ENCODE peak calls at places on chromosome 15, in seven cellular contexts. One of them, this sample, is unnamed.

GRCh38 chr15:57806003-57806402 is 99.5 kb downstream of the POLR2M start:
- DNase-seq in ELF-1: no peak
- DNase-seq in H7: no peak
- DNase-seq in activated gamma-delta T cell treated with anti-CD3 and anti-CD28 coated beads, Interleukin-2, amount 50 U/mL, for 16 hours: no peak
- DNase-seq in left cardiac atrium: no peak
- DNase-seq in HuH-7: no peak
- DNase-seq in tibial artery: no peak
- DNase-seq in this sample: no peak

GRCh38 chr15:39287322-39288195 is 293.3 kb upstream of the THBS1 start:
- DNase-seq in left cardiac atrium: no peak
- DNase-seq in activated gamma-delta T cell treated with anti-CD3 and anti-CD28 coated beads, Interleukin-2, amount 50 U/mL, for 16 hours: no peak
- DNase-seq in tibial artery: no peak
- DNase-seq in H7: no peak
- DNase-seq in ELF-1: no peak
- DNase-seq in HuH-7: no peak
- DNase-seq in this sample: no peak

GRCh38 chr15:89576417-89576773 is 1.1 kb downstream of the TICRR start:
- DNase-seq in ELF-1: no peak
- DNase-seq in tibial artery: no peak
- DNase-seq in H7: no peak
- DNase-seq in left cardiac atrium: no peak
- DNase-seq in activated gamma-delta T cell treated with anti-CD3 and anti-CD28 coated beads, Interleukin-2, amount 50 U/mL, for 16 hours: no peak
- DNase-seq in HuH-7: no peak
- DNase-seq in this sample: no peak

GRCh38 chr15:69468241-69469121 is 15.9 kb downstream of the RPLP1 start:
- DNase-seq in activated gamma-delta T cell treated with anti-CD3 and anti-CD28 coated beads, Interleukin-2, amount 50 U/mL, for 16 hours: peak
- DNase-seq in left cardiac atrium: no peak
- DNase-seq in tibial artery: peak
- DNase-seq in H7: no peak
- DNase-seq in ELF-1: peak
- DNase-seq in HuH-7: no peak
- DNase-seq in this sample: no peak

GRCh38 chr15:60871731-60872130 is 357.4 kb downstream of the RORA start:
- DNase-seq in HuH-7: no peak
- DNase-seq in left cardiac atrium: no peak
- DNase-seq in H7: no peak
- DNase-seq in tibial artery: no peak
- DNase-seq in activated gamma-delta T cell treated with anti-CD3 and anti-CD28 coated beads, Interleukin-2, amount 50 U/mL, for 16 hours: no peak
- DNase-seq in ELF-1: no peak
- DNase-seq in this sample: no peak

GRCh38 chr15:81113204-81113657 is 20.8 kb upstream of the CFAP161 start:
- DNase-seq in activated gamma-delta T cell treated with anti-CD3 and anti-CD28 coated beads, Interleukin-2, amount 50 U/mL, for 16 hours: no peak
- DNase-seq in HuH-7: no peak
- DNase-seq in H7: no peak
- DNase-seq in ELF-1: no peak
- DNase-seq in tibial artery: no peak
- DNase-seq in left cardiac atrium: no peak
- DNase-seq in this sample: no peak

GRCh38 chr15:20659265-20659664 is 117.7 kb upstream of the GOLGA6L6 start:
- DNase-seq in H7: no peak
- DNase-seq in left cardiac atrium: no peak
- DNase-seq in tibial artery: no peak
- DNase-seq in HuH-7: no peak
- DNase-seq in activated gamma-delta T cell treated with anti-CD3 and anti-CD28 coated beads, Interleukin-2, amount 50 U/mL, for 16 hours: no peak
- DNase-seq in ELF-1: no peak
- DNase-seq in this sample: no peak

GRCh38 chr15:51499379-51499976 is 123.1 kb downstream of the DMXL2 start:
- DNase-seq in tibial artery: no peak
- DNase-seq in activated gamma-delta T cell treated with anti-CD3 and anti-CD28 coated beads, Interleukin-2, amount 50 U/mL, for 16 hours: no peak
- DNase-seq in HuH-7: peak
- DNase-seq in left cardiac atrium: no peak
- DNase-seq in ELF-1: no peak
- DNase-seq in H7: peak
- DNase-seq in this sample: no peak

GRCh38 chr15:66138882-66139281 is 114.7 kb downstream of the MEGF11 start:
- DNase-seq in activated gamma-delta T cell treated with anti-CD3 and anti-CD28 coated beads, Interleukin-2, amount 50 U/mL, for 16 hours: no peak
- DNase-seq in tibial artery: no peak
- DNase-seq in HuH-7: no peak
- DNase-seq in left cardiac atrium: no peak
- DNase-seq in ELF-1: no peak
- DNase-seq in H7: no peak
- DNase-seq in this sample: no peak

GRCh38 chr15:96896766-96897165 is 566.3 kb downstream of the NR2F2 start:
- DNase-seq in HuH-7: no peak
- DNase-seq in H7: no peak
- DNase-seq in activated gamma-delta T cell treated with anti-CD3 and anti-CD28 coated beads, Interleukin-2, amount 50 U/mL, for 16 hours: no peak
- DNase-seq in ELF-1: no peak
- DNase-seq in tibial artery: no peak
- DNase-seq in left cardiac atrium: no peak
- DNase-seq in this sample: no peak

GRCh38 chr15:68298882-68299381 is 21.4 kb downstream of the FEM1B start:
- DNase-seq in ELF-1: no peak
- DNase-seq in HuH-7: peak
- DNase-seq in tibial artery: peak
- DNase-seq in left cardiac atrium: no peak
- DNase-seq in H7: no peak
- DNase-seq in activated gamma-delta T cell treated with anti-CD3 and anti-CD28 coated beads, Interleukin-2, amount 50 U/mL, for 16 hours: no peak
- DNase-seq in this sample: no peak

GRCh38 chr15:66841953-66842681 is 140.1 kb downstream of the SMAD6 start:
- DNase-seq in activated gamma-delta T cell treated with anti-CD3 and anti-CD28 coated beads, Interleukin-2, amount 50 U/mL, for 16 hours: no peak
- DNase-seq in left cardiac atrium: peak
- DNase-seq in tibial artery: peak
- DNase-seq in H7: peak
- DNase-seq in HuH-7: peak
- DNase-seq in ELF-1: peak
- DNase-seq in this sample: peak

GRCh38 chr15:62505761-62506160 is 340.7 kb upstream of the C2CD4B start:
- DNase-seq in H7: no peak
- DNase-seq in ELF-1: no peak
- DNase-seq in HuH-7: no peak
- DNase-seq in left cardiac atrium: no peak
- DNase-seq in activated gamma-delta T cell treated with anti-CD3 and anti-CD28 coated beads, Interleukin-2, amount 50 U/mL, for 16 hours: no peak
- DNase-seq in tibial artery: no peak
- DNase-seq in this sample: no peak

GRCh38 chr15:60773893-60774292 is 295.0 kb upstream of the ICE2 start:
- DNase-seq in H7: no peak
- DNase-seq in activated gamma-delta T cell treated with anti-CD3 and anti-CD28 coated beads, Interleukin-2, amount 50 U/mL, for 16 hours: no peak
- DNase-seq in ELF-1: no peak
- DNase-seq in tibial artery: no peak
- DNase-seq in HuH-7: no peak
- DNase-seq in left cardiac atrium: no peak
- DNase-seq in this sample: no peak

GRCh38 chr15:89553632-89554031 is 21.6 kb upstream of the TICRR start:
- DNase-seq in activated gamma-delta T cell treated with anti-CD3 and anti-CD28 coated beads, Interleukin-2, amount 50 U/mL, for 16 hours: no peak
- DNase-seq in left cardiac atrium: no peak
- DNase-seq in HuH-7: no peak
- DNase-seq in ELF-1: no peak
- DNase-seq in tibial artery: no peak
- DNase-seq in H7: no peak
- DNase-seq in this sample: no peak

GRCh38 chr15:35618260-35619188 is 72.6 kb upstream of the DPH6 start:
- DNase-seq in HuH-7: no peak
- DNase-seq in activated gamma-delta T cell treated with anti-CD3 and anti-CD28 coated beads, Interleukin-2, amount 50 U/mL, for 16 hours: no peak
- DNase-seq in tibial artery: no peak
- DNase-seq in H7: no peak
- DNase-seq in ELF-1: no peak
- DNase-seq in left cardiac atrium: no peak
- DNase-seq in this sample: no peak

GRCh38 chr15:55742498-55742926 is 440 bp downstream of the PRTG start:
- DNase-seq in left cardiac atrium: no peak
- DNase-seq in tibial artery: no peak
- DNase-seq in H7: no peak
- DNase-seq in HuH-7: peak
- DNase-seq in activated gamma-delta T cell treated with anti-CD3 and anti-CD28 coated beads, Interleukin-2, amount 50 U/mL, for 16 hours: no peak
- DNase-seq in ELF-1: peak
- DNase-seq in this sample: no peak

GRCh38 chr15:91257755-91258435 is 157.8 kb downstream of the SV2B start:
- DNase-seq in ELF-1: no peak
- DNase-seq in H7: no peak
- DNase-seq in left cardiac atrium: no peak
- DNase-seq in HuH-7: no peak
- DNase-seq in tibial artery: no peak
- DNase-seq in activated gamma-delta T cell treated with anti-CD3 and anti-CD28 coated beads, Interleukin-2, amount 50 U/mL, for 16 hours: no peak
- DNase-seq in this sample: no peak

GRCh38 chr15:56047354-56047753 is 53.9 kb upstream of the NEDD4 start:
- DNase-seq in left cardiac atrium: no peak
- DNase-seq in activated gamma-delta T cell treated with anti-CD3 and anti-CD28 coated beads, Interleukin-2, amount 50 U/mL, for 16 hours: no peak
- DNase-seq in ELF-1: no peak
- DNase-seq in H7: no peak
- DNase-seq in tibial artery: no peak
- DNase-seq in HuH-7: no peak
- DNase-seq in this sample: no peak

GRCh38 chr15:68691667-68692066 is 112.9 kb downstream of the CORO2B start:
- DNase-seq in activated gamma-delta T cell treated with anti-CD3 and anti-CD28 coated beads, Interleukin-2, amount 50 U/mL, for 16 hours: no peak
- DNase-seq in left cardiac atrium: no peak
- DNase-seq in tibial artery: no peak
- DNase-seq in HuH-7: no peak
- DNase-seq in ELF-1: peak
- DNase-seq in H7: no peak
- DNase-seq in this sample: no peak

GRCh38 chr15:23074684-23075083 is 35.3 kb upstream of the TUBGCP5 start:
- DNase-seq in activated gamma-delta T cell treated with anti-CD3 and anti-CD28 coated beads, Interleukin-2, amount 50 U/mL, for 16 hours: no peak
- DNase-seq in HuH-7: no peak
- DNase-seq in left cardiac atrium: no peak
- DNase-seq in H7: no peak
- DNase-seq in tibial artery: no peak
- DNase-seq in ELF-1: no peak
- DNase-seq in this sample: no peak

GRCh38 chr15:72058590-72058989 is 59.4 kb downstream of the MYO9A start:
- DNase-seq in activated gamma-delta T cell treated with anti-CD3 and anti-CD28 coated beads, Interleukin-2, amount 50 U/mL, for 16 hours: no peak
- DNase-seq in left cardiac atrium: no peak
- DNase-seq in H7: no peak
- DNase-seq in tibial artery: no peak
- DNase-seq in ELF-1: no peak
- DNase-seq in HuH-7: no peak
- DNase-seq in this sample: no peak

GRCh38 chr15:27382296-27382695 is 411.3 kb downstream of the GABRG3 start:
- DNase-seq in left cardiac atrium: no peak
- DNase-seq in ELF-1: peak
- DNase-seq in HuH-7: no peak
- DNase-seq in H7: no peak
- DNase-seq in activated gamma-delta T cell treated with anti-CD3 and anti-CD28 coated beads, Interleukin-2, amount 50 U/mL, for 16 hours: no peak
- DNase-seq in tibial artery: no peak
- DNase-seq in this sample: no peak

GRCh38 chr15:40104865-40105516 is 3.7 kb downstream of the BMF start:
- DNase-seq in left cardiac atrium: peak
- DNase-seq in H7: peak
- DNase-seq in activated gamma-delta T cell treated with anti-CD3 and anti-CD28 coated beads, Interleukin-2, amount 50 U/mL, for 16 hours: peak
- DNase-seq in HuH-7: peak
- DNase-seq in ELF-1: peak
- DNase-seq in tibial artery: peak
- DNase-seq in this sample: peak

GRCh38 chr15:75145027-75145841 is 56.4 kb upstream of the C15orf39 start:
- DNase-seq in H7: no peak
- DNase-seq in activated gamma-delta T cell treated with anti-CD3 and anti-CD28 coated beads, Interleukin-2, amount 50 U/mL, for 16 hours: no peak
- DNase-seq in HuH-7: no peak
- DNase-seq in tibial artery: no peak
- DNase-seq in left cardiac atrium: no peak
- DNase-seq in ELF-1: no peak
- DNase-seq in this sample: no peak

GRCh38 chr15:62462721-62463120 is 297.6 kb upstream of the C2CD4B start:
- DNase-seq in H7: no peak
- DNase-seq in left cardiac atrium: no peak
- DNase-seq in tibial artery: peak
- DNase-seq in ELF-1: no peak
- DNase-seq in HuH-7: no peak
- DNase-seq in activated gamma-delta T cell treated with anti-CD3 and anti-CD28 coated beads, Interleukin-2, amount 50 U/mL, for 16 hours: no peak
- DNase-seq in this sample: no peak

GRCh38 chr15:95498956-95499355 is 831.5 kb upstream of the NR2F2 start:
- DNase-seq in ELF-1: no peak
- DNase-seq in left cardiac atrium: no peak
- DNase-seq in H7: no peak
- DNase-seq in activated gamma-delta T cell treated with anti-CD3 and anti-CD28 coated beads, Interleukin-2, amount 50 U/mL, for 16 hours: no peak
- DNase-seq in tibial artery: no peak
- DNase-seq in HuH-7: no peak
- DNase-seq in this sample: no peak

GRCh38 chr15:95170587-95171380 is 939.4 kb downstream of the MCTP2 start:
- DNase-seq in activated gamma-delta T cell treated with anti-CD3 and anti-CD28 coated beads, Interleukin-2, amount 50 U/mL, for 16 hours: no peak
- DNase-seq in left cardiac atrium: no peak
- DNase-seq in HuH-7: peak
- DNase-seq in ELF-1: no peak
- DNase-seq in H7: no peak
- DNase-seq in tibial artery: no peak
- DNase-seq in this sample: no peak

GRCh38 chr15:69451951-69452701 is 492 bp upstream of the RPLP1 start:
- DNase-seq in activated gamma-delta T cell treated with anti-CD3 and anti-CD28 coated beads, Interleukin-2, amount 50 U/mL, for 16 hours: no peak
- DNase-seq in H7: no peak
- DNase-seq in ELF-1: no peak
- DNase-seq in tibial artery: no peak
- DNase-seq in HuH-7: peak
- DNase-seq in left cardiac atrium: no peak
- DNase-seq in this sample: no peak

GRCh38 chr15:95845862-95846515 is 484.5 kb upstream of the NR2F2 start:
- DNase-seq in activated gamma-delta T cell treated with anti-CD3 and anti-CD28 coated beads, Interleukin-2, amount 50 U/mL, for 16 hours: no peak
- DNase-seq in ELF-1: peak
- DNase-seq in tibial artery: peak
- DNase-seq in HuH-7: peak
- DNase-seq in H7: no peak
- DNase-seq in left cardiac atrium: peak
- DNase-seq in this sample: no peak

GRCh38 chr15:62509395-62509973 is 344.4 kb upstream of the C2CD4B start:
- DNase-seq in activated gamma-delta T cell treated with anti-CD3 and anti-CD28 coated beads, Interleukin-2, amount 50 U/mL, for 16 hours: no peak
- DNase-seq in H7: peak
- DNase-seq in HuH-7: no peak
- DNase-seq in ELF-1: peak
- DNase-seq in tibial artery: no peak
- DNase-seq in left cardiac atrium: no peak
- DNase-seq in this sample: no peak

GRCh38 chr15:53658827-53659226 is 100.6 kb downstream of the WDR72 start:
- DNase-seq in H7: no peak
- DNase-seq in ELF-1: no peak
- DNase-seq in left cardiac atrium: no peak
- DNase-seq in activated gamma-delta T cell treated with anti-CD3 and anti-CD28 coated beads, Interleukin-2, amount 50 U/mL, for 16 hours: no peak
- DNase-seq in HuH-7: peak
- DNase-seq in tibial artery: no peak
- DNase-seq in this sample: no peak

GRCh38 chr15:60340207-60340921 is 57.4 kb downstream of the ANXA2 start:
- DNase-seq in ELF-1: peak
- DNase-seq in H7: no peak
- DNase-seq in activated gamma-delta T cell treated with anti-CD3 and anti-CD28 coated beads, Interleukin-2, amount 50 U/mL, for 16 hours: no peak
- DNase-seq in left cardiac atrium: no peak
- DNase-seq in HuH-7: no peak
- DNase-seq in tibial artery: no peak
- DNase-seq in this sample: no peak

This sample was measured in hypothalamus.